ENCODE peak calls at places on chromosomes 5 and 9, in six cellular contexts. F is mesendoderm, H is H1, M is IMR-90, D is neuronal stem cell, O is trophoblast cell. P is an unnamed sample.

GRCh38 chr5:26945881-26946280 is 92.5 kb downstream of the CDH9 start:
- DNase-seq in F (no peak), H (no peak), M (no peak), D (no peak), O (no peak), P (no peak)

GRCh38 chr5:55218966-55219365 is 8.1 kb downstream of the MCIDAS start:
- DNase-seq in F (peak), H (no peak), M (no peak), D (no peak), O (peak), P (no peak)

GRCh38 chr5:125290935-125291334 is 544.5 kb upstream of the ZNF608 start:
- DNase-seq in F (no peak), H (no peak), M (no peak), D (no peak), O (no peak), P (no peak)

GRCh38 chr9:12818431-12819000 is 43.7 kb downstream of the LURAP1L start:
- DNase-seq in F (peak), H (no peak), M (peak), D (no peak), O (peak), P (peak)

GRCh38 chr5:138757061-138757776 is 4.0 kb downstream of the CTNNA1 start:
- DNase-seq in F (no peak), H (no peak), M (no peak), D (no peak), O (no peak), P (no peak)

GRCh38 chr9:81083062-81083461 is 606.3 kb downstream of the TLE1 start:
- DNase-seq in F (peak), H (no peak), M (peak), D (peak), O (no peak), P (peak)

GRCh38 chr9:71363286-71363961 is 242.0 kb upstream of the TRPM3 start:
- DNase-seq in F (no peak), H (no peak), M (no peak), D (no peak), O (no peak), P (no peak)

GRCh38 chr5:90956511-90956910 is 397.9 kb downstream of the ADGRV1 start:
- DNase-seq in F (no peak), H (no peak), M (no peak), D (no peak), O (no peak), P (peak)

GRCh38 chr9:69816775-69817174 is 3.8 kb upstream of the CFAP95 start:
- DNase-seq in F (no peak), H (no peak), M (peak), D (no peak), O (no peak), P (peak)

GRCh38 chr5:6389946-6390530 is 11.7 kb upstream of the MED10 start:
- DNase-seq in F (no peak), H (no peak), M (no peak), D (no peak), O (no peak), P (no peak)

GRCh38 chr9:7640205-7640604 is 159.4 kb downstream of the DMAC1 start:
- DNase-seq in F (no peak), H (no peak), M (no peak), D (no peak), O (no peak), P (no peak)
- H3K9ac ChIP-seq in F (no peak), H (no peak), M (no peak), D (no peak), O (no peak), P (no peak)

DNA sequence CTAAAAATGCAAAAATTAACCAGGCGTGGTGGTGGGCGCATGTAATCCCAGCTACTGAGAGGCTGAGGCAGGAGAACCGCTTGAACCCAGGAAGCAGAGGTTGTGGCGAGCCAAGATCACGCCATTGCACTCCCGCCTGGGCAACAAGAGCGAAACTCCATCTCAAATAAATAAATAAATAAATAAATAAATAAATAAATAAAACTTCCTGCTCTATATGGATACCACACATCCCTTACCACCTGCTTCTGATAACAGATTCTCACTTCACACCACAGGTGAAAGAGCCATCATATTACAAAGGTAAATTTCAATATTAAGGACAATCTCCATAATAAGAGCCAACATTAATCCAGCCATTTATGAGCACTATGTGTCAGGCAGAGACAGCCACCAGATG is 9.4 kb upstream of the PWWP2A start:
- DNase-seq in F (no peak), H (no peak), M (no peak), D (no peak), O (no peak), P (no peak)
- H3K4ac ChIP-seq in F (no peak), H (no peak), M (no peak), D (no peak), O (no peak), P (no peak)

GRCh38 chr9:127876764-127877562 is 512 bp downstream of the AK1 start:
- DNase-seq in F (no peak), H (no peak), M (no peak), D (no peak), O (no peak), P (peak)
- H3K4me3 ChIP-seq in F (peak), H (peak), M (peak), D (peak), O (peak), P (peak)

GRCh38 chr5:14685757-14686156 is 21.2 kb downstream of the OTULIN start:
- DNase-seq in F (peak), H (no peak), M (peak), D (peak), O (peak), P (peak)

GRCh38 chr5:14681236-14681752 is 16.8 kb downstream of the OTULIN start:
- DNase-seq in F (no peak), H (no peak), M (no peak), D (no peak), O (no peak), P (no peak)

GRCh38 chr5:14686517-14686916 is 22.0 kb downstream of the OTULIN start:
- DNase-seq in F (no peak), H (no peak), M (no peak), D (no peak), O (no peak), P (no peak)

GRCh38 chr5:14684757-14685156 is 20.2 kb downstream of the OTULIN start:
- DNase-seq in F (no peak), H (no peak), M (no peak), D (no peak), O (no peak), P (no peak)

GRCh38 chr5:14683906-14684455 is 19.5 kb downstream of the OTULIN start:
- DNase-seq in F (no peak), H (no peak), M (no peak), D (no peak), O (no peak), P (no peak)
- H3K9ac ChIP-seq in F (no peak), H (no peak), M (no peak), D (no peak), O (no peak), P (no peak)

DNA sequence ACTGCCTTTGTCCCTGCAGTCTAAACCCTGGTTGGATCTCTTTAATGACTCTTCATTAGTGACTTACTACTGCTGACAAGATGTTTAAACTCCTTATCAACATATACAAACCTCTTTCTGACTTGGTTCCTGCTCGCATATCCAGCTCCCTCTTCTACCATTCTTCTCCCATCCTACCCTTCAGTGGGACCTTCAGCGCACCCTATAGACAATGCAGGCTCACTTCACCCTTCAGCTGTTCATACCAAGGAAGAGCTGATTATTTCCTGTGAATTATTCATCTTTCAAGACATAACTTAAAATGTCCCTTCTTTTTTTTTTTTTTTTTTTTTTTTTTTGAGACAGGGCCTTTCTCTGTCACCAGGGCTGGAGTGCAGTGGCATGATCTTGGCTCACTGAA is 436.5 kb downstream of the KIAA0825 start:
- DNase-seq in F (peak), H (no peak), M (peak), D (no peak), O (peak), P (no peak)
- H3K4ac ChIP-seq in F (peak), H (no peak), M (no peak), D (no peak), O (no peak), P (no peak)

DNA sequence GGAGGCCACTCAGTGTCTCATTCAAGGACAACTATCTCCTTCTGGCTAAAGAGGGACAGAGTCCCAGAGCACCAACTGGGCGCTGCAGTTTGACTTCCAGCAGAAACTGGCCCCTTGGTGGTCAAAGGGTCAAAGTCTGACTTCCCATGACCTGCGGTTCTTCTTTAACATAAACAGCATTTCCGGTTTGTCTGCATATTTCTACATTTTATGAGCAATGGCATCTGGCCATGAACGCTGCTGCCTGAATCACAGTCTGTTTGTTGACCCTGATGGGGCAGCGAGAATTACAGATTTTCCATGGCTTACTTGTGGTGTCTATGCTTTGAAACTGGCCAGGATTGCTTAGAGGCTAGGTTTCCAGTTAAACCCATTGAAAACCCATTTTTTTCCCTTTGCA is 1.3 kb downstream of the TNFSF15 start:
- DNase-seq in F (no peak), H (no peak), M (peak), D (no peak), O (peak), P (peak)
- H3K4me3 ChIP-seq in F (no peak), H (no peak), M (no peak), D (no peak), O (no peak), P (no peak)

GRCh38 chr9:7104625-7105024 is 346.9 kb downstream of the KDM4C start:
- DNase-seq in F (no peak), H (no peak), M (no peak), D (no peak), O (no peak), P (no peak)
- H3K9ac ChIP-seq in F (no peak), H (no peak), M (no peak), D (no peak), O (no peak), P (no peak)

GRCh38 chr5:32174011-32174866 is at the start of gene GOLPH3:
- DNase-seq in F (peak), H (peak), M (peak), D (peak), O (peak), P (peak)

GRCh38 chr5:32168460-32169033 is 5.6 kb downstream of the GOLPH3 start:
- DNase-seq in F (no peak), H (no peak), M (no peak), D (no peak), O (no peak), P (no peak)

GRCh38 chr5:32172908-32173393 is 1.2 kb downstream of the GOLPH3 start:
- DNase-seq in F (peak), H (no peak), M (no peak), D (no peak), O (peak), P (peak)

GRCh38 chr5:32170303-32171170 is 3.6 kb downstream of the GOLPH3 start:
- DNase-seq in F (peak), H (no peak), M (peak), D (no peak), O (peak), P (peak)

DNA sequence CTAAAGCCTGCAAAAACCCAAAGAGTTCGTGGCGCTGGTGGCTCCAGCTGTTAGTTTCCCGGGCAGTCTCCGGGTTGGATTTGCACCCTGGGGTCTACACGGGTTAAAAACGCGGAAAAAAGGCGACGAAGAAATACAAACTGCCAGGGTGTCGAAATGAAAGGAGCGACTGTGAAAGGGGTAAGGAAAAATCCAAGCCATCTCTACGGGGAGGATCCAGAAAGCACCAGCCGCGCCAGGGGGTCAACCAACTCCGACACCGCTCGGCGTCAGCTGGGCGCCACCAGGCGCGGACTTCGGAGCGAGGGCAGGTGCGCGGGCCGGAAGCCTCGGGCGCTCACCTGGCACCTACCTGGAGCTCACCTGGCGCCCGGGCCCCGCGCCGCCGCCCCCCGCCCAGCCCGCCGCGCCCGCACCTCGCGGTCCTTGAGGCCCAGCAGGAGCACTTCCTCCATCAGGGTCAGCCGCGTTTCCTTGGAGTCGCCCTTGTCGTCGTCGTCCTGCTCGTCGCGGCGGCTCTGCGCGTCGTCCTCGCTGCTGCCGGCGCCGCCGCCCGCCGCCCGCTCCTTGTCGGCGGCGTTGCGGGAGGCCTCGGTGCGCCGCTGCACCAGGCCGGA is 617 bp downstream of the GOLPH3 start:
- DNase-seq in F (peak), H (no peak), M (peak), D (no peak), O (peak), P (peak)
- H3K4ac ChIP-seq in F (peak), H (peak), M (peak), D (no peak), O (peak), P (peak)